ENCODE peak calls at places on chromosomes 16 and 17, in six cellular contexts. U is amniotic stem cell, Q is neural progenitor cell, D is GM20000, A is BE2C, Y is hepatic stellate cell. Z is an unnamed sample.

GRCh38 chr16:80996688-80997138 is 10.0 kb downstream of the CMC2 start:
- DNase-seq in U (no peak), Q (no peak), D (no peak), A (no peak), Y (no peak), Z (no peak)

GRCh38 chr16:88438084-88438870 is 14.8 kb upstream of the ZFPM1 start:
- DNase-seq in U (no peak), Q (no peak), D (no peak), A (no peak), Y (no peak), Z (no peak)

GRCh38 chr17:50020841-50021599 is 26.0 kb upstream of the DLX3 start:
- DNase-seq in U (no peak), Q (no peak), D (no peak), A (no peak), Y (no peak), Z (no peak)

GRCh38 chr17:65554568-65555223 is 6.8 kb downstream of the AXIN2 start:
- DNase-seq in U (no peak), Q (peak), D (no peak), A (no peak), Y (no peak), Z (no peak)

GRCh38 chr16:47592232-47592631 is 131.1 kb downstream of the PHKB start:
- DNase-seq in U (no peak), Q (no peak), D (no peak), A (no peak), Y (no peak), Z (peak)

GRCh38 chr16:7679899-7680298 is 347.3 kb downstream of the RBFOX1 start:
- DNase-seq in U (no peak), Q (no peak), D (no peak), A (no peak), Y (no peak), Z (no peak)

GRCh38 chr17:74547736-74548135 is 1.8 kb upstream of the CD300C start:
- DNase-seq in U (no peak), Q (no peak), D (no peak), A (no peak), Y (no peak), Z (no peak)

GRCh38 chr17:38540514-38540913 is 65.2 kb downstream of the SRCIN1 start:
- DNase-seq in U (no peak), Q (no peak), D (no peak), A (no peak), Y (no peak), Z (no peak)

GRCh38 chr17:44543213-44543904 is 13.9 kb upstream of the FZD2 start:
- DNase-seq in U (peak), Q (peak), D (no peak), A (no peak), Y (peak), Z (no peak)

GRCh38 chr16:70162041-70162451 is 11.5 kb upstream of the CLEC18C start:
- DNase-seq in U (peak), Q (no peak), D (no peak), A (no peak), Y (peak), Z (no peak)

GRCh38 chr16:77307764-77308561 is 108.8 kb downstream of the SYCE1L start:
- DNase-seq in U (no peak), Q (no peak), D (no peak), A (no peak), Y (no peak), Z (no peak)

GRCh38 chr16:10120953-10121352 is 61.3 kb downstream of the GRIN2A start:
- DNase-seq in U (no peak), Q (no peak), D (no peak), A (no peak), Y (no peak), Z (no peak)

GRCh38 chr17:57867126-57867525 is 17.3 kb upstream of the MRPS23 start:
- DNase-seq in U (no peak), Q (no peak), D (no peak), A (no peak), Y (no peak), Z (no peak)

GRCh38 chr16:3549906-3550305 is 27.3 kb downstream of the NLRC3 start:
- DNase-seq in U (no peak), Q (no peak), D (no peak), A (no peak), Y (no peak), Z (no peak)

GRCh38 chr17:6104956-6105355 is 34.8 kb downstream of the WSCD1 start:
- DNase-seq in U (no peak), Q (no peak), D (no peak), A (no peak), Y (no peak), Z (peak)

GRCh38 chr17:39364236-39365025 is 37.0 kb downstream of the FBXL20 start:
- DNase-seq in U (no peak), Q (no peak), D (no peak), A (no peak), Y (no peak), Z (no peak)

GRCh38 chr17:64647817-64648216 is 14.3 kb downstream of the SMURF2 start:
- DNase-seq in U (no peak), Q (no peak), D (no peak), A (no peak), Y (no peak), Z (no peak)

GRCh38 chr17:76446449-76447231 is 6.3 kb downstream of the UBE2O start:
- DNase-seq in U (no peak), Q (no peak), D (no peak), A (no peak), Y (peak), Z (no peak)

GRCh38 chr17:45073414-45074070 is 12.4 kb downstream of the NMT1 start:
- DNase-seq in U (no peak), Q (no peak), D (no peak), A (no peak), Y (no peak), Z (no peak)

GRCh38 chr16:81181013-81181720 is 57.3 kb upstream of the BCO1 start:
- DNase-seq in U (peak), Q (peak), D (no peak), A (peak), Y (peak), Z (no peak)